ENCODE peak calls at places on chromosomes 6 and 20, in nine cellular contexts. D is stomach, U is transverse colon, H is A549, P is gastrocnemius medialis, K is heart left ventricle, B is endothelial cell of umbilical vein, L is HCT116, Y is testis. Z is an unnamed sample.

GRCh38 chr6:95243091-95243490 is 334.2 kb upstream of the MANEA start:
- DNase-seq in P (no peak), U (no peak), H (no peak), D (no peak), B (no peak), Y (no peak), L (no peak), K (no peak), Z (no peak)

GRCh38 chr6:170295519-170296422 is 4.9 kb upstream of the DLL1 start:
- DNase-seq in H (no peak), L (no peak), P (no peak), B (peak; percentile 21), K (peak; percentile 23), D (peak; percentile 37), U (peak; percentile 49), Y (peak; percentile 42), Z (no peak)

GRCh38 chr20:11304811-11305210 is 612.9 kb upstream of the BTBD3 start:
- DNase-seq in L (no peak), K (no peak), U (no peak), D (no peak), Y (no peak), H (no peak), B (no peak), P (no peak), Z (no peak)

GRCh38 chr6:41092421-41093140 is 19.8 kb downstream of the NFYA start:
- DNase-seq in L (no peak), D (no peak), U (no peak), Y (no peak), H (peak; percentile 24), P (no peak), B (peak; percentile 36), K (no peak), Z (no peak)

GRCh38 chr6:144335914-144336313 is 50.8 kb downstream of the UTRN start:
- DNase-seq in B (no peak), D (no peak), L (peak; percentile 16), Y (no peak), U (peak; percentile 55), P (no peak), H (no peak), K (no peak), Z (peak; percentile 64)

GRCh38 chr6:84791233-84791632 is 26.8 kb upstream of the TBX18 start:
- DNase-seq in L (no peak), K (no peak), Y (no peak), P (no peak), D (no peak), B (peak; percentile 91), H (no peak), U (no peak), Z (no peak)

GRCh38 chr20:47464380-47465101 is 37.1 kb upstream of the NCOA3 start:
- DNase-seq in K (peak; percentile 45), D (peak; percentile 59), B (peak; percentile 94), H (peak; percentile 99), Y (peak; percentile 45), L (peak; percentile 36), U (peak; percentile 50), P (peak; percentile 92), Z (no peak)

GRCh38 chr6:50062051-50062450 is 12.3 kb upstream of the DEFB112 start:
- DNase-seq in U (no peak), D (no peak), H (peak; percentile 7), B (no peak), K (no peak), P (no peak), L (peak; percentile 2), Y (no peak), Z (no peak)

GRCh38 chr6:170114956-170115855 is 175.7 kb downstream of the DLL1 start:
- DNase-seq in B (no peak), K (peak; percentile 12), L (no peak), U (no peak), P (no peak), Y (peak; percentile 74), D (peak; percentile 32), H (no peak), Z (no peak)

GRCh38 chr6:130647221-130647620 is 180.0 kb upstream of the SMLR1 start:
- DNase-seq in P (no peak), Y (no peak), L (no peak), K (no peak), D (no peak), H (no peak), B (no peak), U (no peak), Z (no peak)

GRCh38 chr6:112984899-112985298 is 637.8 kb downstream of the RFPL4B start:
- DNase-seq in U (no peak), B (no peak), P (no peak), Y (no peak), K (no peak), D (no peak), L (no peak), H (no peak), Z (no peak)

GRCh38 chr20:57821930-57822329 is 112.1 kb upstream of the PMEPA1 start:
- DNase-seq in L (no peak), Y (no peak), K (no peak), H (no peak), U (no peak), P (no peak), D (no peak), B (no peak), Z (no peak)

DNA sequence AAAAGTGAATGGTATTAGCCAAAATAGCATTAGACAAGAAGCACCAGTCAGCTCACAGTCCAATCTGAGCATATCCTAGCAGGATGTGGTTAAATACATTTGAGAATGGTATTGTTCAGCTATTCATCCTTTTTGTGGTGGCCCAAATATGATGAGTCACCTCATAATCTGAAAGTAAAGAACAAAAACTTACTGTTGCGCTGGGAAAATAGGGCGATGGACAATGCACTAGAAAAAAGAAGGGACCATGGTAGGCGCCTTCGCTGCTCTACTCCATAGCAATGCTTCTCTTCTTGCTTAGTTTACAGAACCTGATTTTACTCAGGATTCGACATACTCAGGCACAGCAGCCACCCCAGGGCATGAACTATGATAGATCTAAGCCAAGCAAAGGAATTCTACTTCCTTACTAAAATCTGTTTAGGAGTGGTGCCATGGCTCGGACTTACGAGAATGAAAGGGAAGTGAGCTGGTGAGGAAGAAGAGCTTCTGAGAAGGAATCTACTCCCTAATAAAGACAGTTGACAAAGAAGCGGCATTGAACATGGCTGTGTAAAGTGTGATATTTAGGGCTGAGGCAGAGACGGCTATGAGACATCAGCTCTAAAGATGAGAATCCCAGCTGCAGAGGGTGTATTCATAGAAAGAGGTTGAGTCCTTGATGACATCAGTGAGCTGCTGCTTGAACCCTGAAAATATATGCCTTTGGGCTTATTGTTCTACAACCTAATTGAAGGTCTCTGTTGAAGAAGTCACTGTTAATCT is 16.6 kb upstream of the FBXO9 start:
- DNase-seq in P (no peak), U (no peak), Y (no peak), H (no peak), B (peak; percentile 61), K (no peak), D (no peak), L (peak; percentile 54), Z (no peak)
- TF ChIP-seq POLR2A in P (no peak), U (no peak), Y (no peak), H (no peak), B (no peak), K (no peak), D (no peak), L (no peak), Z (no peak)

DNA sequence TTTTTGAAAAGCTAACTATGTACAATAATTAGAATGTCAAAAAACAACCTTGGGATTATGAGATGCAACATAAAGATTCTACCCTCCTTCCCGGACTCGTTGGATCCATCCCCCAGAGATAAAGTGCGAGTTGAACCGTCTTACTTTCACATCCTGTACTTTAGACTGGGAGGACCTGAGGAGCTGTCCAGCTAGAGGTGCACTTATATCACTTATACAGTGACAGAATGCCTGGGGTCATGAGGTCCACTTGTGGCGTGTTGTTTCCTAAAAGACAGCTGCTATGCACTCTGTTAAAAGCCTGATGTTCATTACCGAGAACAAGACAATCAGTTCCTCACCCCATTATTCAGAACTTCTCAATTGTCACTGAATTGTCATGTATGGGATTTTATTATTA is 2.1 kb downstream of the CDS2 start:
- DNase-seq in B (no peak), D (no peak), Y (no peak), K (no peak), H (no peak), L (no peak), U (no peak), P (no peak), Z (no peak)
- H3K27ac ChIP-seq in B (no peak overlapping the region), D (peak overlapping the region; percentile 97), Y (no peak overlapping the region), K (peak overlapping the region; percentile 94), H (no peak overlapping the region), L (no peak overlapping the region), U (peak overlapping the region; percentile 95), P (peak overlapping the region; percentile 96), Z (peak overlapping the region; percentile 99)

DNA sequence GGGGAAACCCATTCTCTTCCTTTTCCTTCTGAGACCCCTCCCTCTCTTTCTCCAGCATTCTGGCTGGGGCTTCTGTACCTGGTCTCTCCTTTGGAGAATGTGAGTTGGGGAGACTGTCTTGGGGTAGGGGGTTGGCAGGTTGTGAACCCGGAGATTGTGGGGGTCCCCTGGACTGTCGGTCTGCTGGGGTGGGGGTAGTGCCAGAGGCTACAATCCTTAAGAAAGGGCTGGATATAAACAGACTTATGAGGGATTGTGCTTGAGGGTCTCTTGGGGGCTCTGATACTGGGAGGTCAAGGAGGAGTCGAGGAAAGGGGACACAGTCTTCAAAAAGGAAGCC is 2.4 kb downstream of the SPAG4 start:
- DNase-seq in D (no peak), P (no peak), U (no peak), L (no peak), B (no peak), Y (no peak), K (no peak), H (no peak), Z (no peak)
- H3K4me1 ChIP-seq in D (peaks cover 31% of the 10 kb centered on the region), P (peaks cover 32% of the 10 kb centered on the region), U (peaks cover 39% of the 10 kb centered on the region), L (peaks cover 42% of the 10 kb centered on the region), B (peaks cover 25% of the 10 kb centered on the region), Y (peaks cover 24% of the 10 kb centered on the region), K (peaks cover 42% of the 10 kb centered on the region), H (peaks cover 18% of the 10 kb centered on the region), Z (peaks cover 45% of the 10 kb centered on the region)

GRCh38 chr6:52312461-52312860 is 27.9 kb upstream of the MCM3 start:
- DNase-seq in P (no peak), L (no peak), K (no peak), D (no peak), B (no peak), Y (no peak), U (no peak), H (no peak), Z (no peak)

GRCh38 chr6:52306972-52307849 is 22.7 kb upstream of the MCM3 start:
- DNase-seq in D (no peak), H (no peak), B (no peak), P (no peak), Y (no peak), L (no peak), K (no peak), U (no peak), Z (no peak)

GRCh38 chr6:52305948-52306767 is 21.6 kb upstream of the MCM3 start:
- DNase-seq in L (no peak), Y (no peak), K (no peak), D (no peak), H (no peak), P (no peak), B (no peak), U (no peak), Z (no peak)

GRCh38 chr6:52307900-52308372 is 23.4 kb upstream of the MCM3 start:
- DNase-seq in H (no peak), P (no peak), Y (no peak), U (no peak), L (no peak), B (peak; percentile 40), K (no peak), D (no peak), Z (no peak)

DNA sequence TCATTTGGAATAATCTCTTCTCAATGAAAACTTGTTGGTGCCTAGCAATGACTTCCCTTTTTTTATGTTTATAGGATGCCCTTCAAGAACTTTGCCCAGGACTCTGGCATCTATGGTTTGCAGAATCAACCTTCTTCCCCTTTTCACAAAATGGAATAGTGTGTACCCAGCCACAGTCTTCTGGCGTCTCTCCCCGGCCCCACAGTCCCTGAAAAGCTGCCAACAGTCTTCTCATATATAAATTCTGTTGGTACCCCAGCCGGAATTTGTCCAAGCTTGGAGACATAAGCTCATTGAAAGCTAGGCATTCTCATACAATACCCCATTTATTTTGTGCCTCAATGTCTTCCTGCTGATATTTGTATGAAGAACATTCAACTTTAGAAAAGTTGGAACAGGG is 26.4 kb upstream of the MCM3 start:
- DNase-seq in Y (no peak), U (no peak), H (no peak), D (no peak), L (no peak), B (no peak), P (peak; percentile 10), K (no peak), Z (no peak)
- TF ChIP-seq POLR2A in Y (no peak), U (no peak), H (no peak), D (no peak), L (no peak), B (no peak), P (no peak), K (no peak), Z (no peak)